ENCODE peak calls at places on chromosomes 16 and 17, in eight cellular contexts. One of them, this sample, is unnamed.

GRCh38 chr16:3637371-3637923 is 17.0 kb upstream of the DNASE1 start:
- DNase-seq in C1 segment of cervical spinal cord: no peak
- DNase-seq in activated CD4-positive, alpha-beta T cell treated with anti-CD3 and anti-CD28 coated beads for 24 hours: no peak
- DNase-seq in GM23338: peak; percentile 53
- DNase-seq in HAP-1: no peak
- DNase-seq in glomerular endothelial cell: no peak
- DNase-seq in putamen: no peak
- DNase-seq in ureter: no peak
- DNase-seq in this sample: no peak

GRCh38 chr16:8945626-8946296 is 17.9 kb downstream of the USP7 start:
- DNase-seq in glomerular endothelial cell: no peak
- DNase-seq in putamen: no peak
- DNase-seq in C1 segment of cervical spinal cord: no peak
- DNase-seq in HAP-1: peak; percentile 56
- DNase-seq in GM23338: no peak
- DNase-seq in ureter: no peak
- DNase-seq in activated CD4-positive, alpha-beta T cell treated with anti-CD3 and anti-CD28 coated beads for 24 hours: no peak
- DNase-seq in this sample: no peak

GRCh38 chr16:48231675-48232214 is 12.4 kb upstream of the LONP2 start:
- DNase-seq in ureter: no peak
- DNase-seq in putamen: no peak
- DNase-seq in activated CD4-positive, alpha-beta T cell treated with anti-CD3 and anti-CD28 coated beads for 24 hours: peak; percentile 16
- DNase-seq in C1 segment of cervical spinal cord: no peak
- DNase-seq in GM23338: peak; percentile 78
- DNase-seq in glomerular endothelial cell: no peak
- DNase-seq in HAP-1: peak; percentile 59
- DNase-seq in this sample: no peak

GRCh38 chr16:82459580-82460256 is 167.1 kb upstream of the CDH13 start:
- DNase-seq in ureter: no peak
- DNase-seq in glomerular endothelial cell: no peak
- DNase-seq in HAP-1: no peak
- DNase-seq in GM23338: no peak
- DNase-seq in activated CD4-positive, alpha-beta T cell treated with anti-CD3 and anti-CD28 coated beads for 24 hours: no peak
- DNase-seq in putamen: no peak
- DNase-seq in C1 segment of cervical spinal cord: no peak
- DNase-seq in this sample: no peak

GRCh38 chr16:87854053-87854906 is 15.0 kb downstream of the SLC7A5 start:
- DNase-seq in glomerular endothelial cell: no peak
- DNase-seq in ureter: no peak
- DNase-seq in putamen: no peak
- DNase-seq in activated CD4-positive, alpha-beta T cell treated with anti-CD3 and anti-CD28 coated beads for 24 hours: no peak
- DNase-seq in C1 segment of cervical spinal cord: no peak
- DNase-seq in HAP-1: peak; percentile 58
- DNase-seq in GM23338: no peak
- DNase-seq in this sample: no peak

GRCh38 chr17:34367486-34368270 is 4.6 kb upstream of the CCL1 start:
- DNase-seq in GM23338: no peak
- DNase-seq in HAP-1: no peak
- DNase-seq in C1 segment of cervical spinal cord: no peak
- DNase-seq in ureter: no peak
- DNase-seq in activated CD4-positive, alpha-beta T cell treated with anti-CD3 and anti-CD28 coated beads for 24 hours: no peak
- DNase-seq in glomerular endothelial cell: no peak
- DNase-seq in putamen: no peak
- DNase-seq in this sample: no peak

GRCh38 chr17:27807567-27808470 is 7.5 kb upstream of the NOS2 start:
- DNase-seq in ureter: no peak
- DNase-seq in putamen: no peak
- DNase-seq in HAP-1: no peak
- DNase-seq in activated CD4-positive, alpha-beta T cell treated with anti-CD3 and anti-CD28 coated beads for 24 hours: peak; percentile 31
- DNase-seq in glomerular endothelial cell: no peak
- DNase-seq in GM23338: no peak
- DNase-seq in C1 segment of cervical spinal cord: no peak
- DNase-seq in this sample: no peak

GRCh38 chr17:55456307-55457240 is 34.9 kb upstream of the MMD start:
- DNase-seq in HAP-1: no peak
- DNase-seq in C1 segment of cervical spinal cord: no peak
- DNase-seq in putamen: no peak
- DNase-seq in glomerular endothelial cell: no peak
- DNase-seq in GM23338: no peak
- DNase-seq in activated CD4-positive, alpha-beta T cell treated with anti-CD3 and anti-CD28 coated beads for 24 hours: no peak
- DNase-seq in ureter: no peak
- DNase-seq in this sample: no peak

GRCh38 chr17:62652251-62653001 is 25.0 kb downstream of the MRC2 start:
- DNase-seq in HAP-1: peak; percentile 38
- DNase-seq in glomerular endothelial cell: no peak
- DNase-seq in C1 segment of cervical spinal cord: peak; percentile 30
- DNase-seq in GM23338: peak; percentile 64
- DNase-seq in putamen: no peak
- DNase-seq in activated CD4-positive, alpha-beta T cell treated with anti-CD3 and anti-CD28 coated beads for 24 hours: peak; percentile 6
- DNase-seq in ureter: peak; percentile 71
- DNase-seq in this sample: no peak

GRCh38 chr17:41464682-41465081 is 2.5 kb downstream of the KRT32 start:
- DNase-seq in glomerular endothelial cell: no peak
- DNase-seq in activated CD4-positive, alpha-beta T cell treated with anti-CD3 and anti-CD28 coated beads for 24 hours: no peak
- DNase-seq in putamen: no peak
- DNase-seq in ureter: peak; percentile 60
- DNase-seq in C1 segment of cervical spinal cord: no peak
- DNase-seq in GM23338: no peak
- DNase-seq in HAP-1: no peak
- DNase-seq in this sample: peak; percentile 10

GRCh38 chr16:48498761-48499600 is 111.0 kb downstream of the N4BP1 start:
- DNase-seq in HAP-1: no peak
- DNase-seq in GM23338: peak; percentile 35
- DNase-seq in ureter: peak; percentile 78
- DNase-seq in activated CD4-positive, alpha-beta T cell treated with anti-CD3 and anti-CD28 coated beads for 24 hours: no peak
- DNase-seq in C1 segment of cervical spinal cord: no peak
- DNase-seq in putamen: no peak
- DNase-seq in glomerular endothelial cell: no peak
- DNase-seq in this sample: no peak

GRCh38 chr17:81792675-81793615 is 11.0 kb upstream of the GCGR start:
- DNase-seq in putamen: no peak
- DNase-seq in ureter: no peak
- DNase-seq in GM23338: no peak
- DNase-seq in HAP-1: no peak
- DNase-seq in C1 segment of cervical spinal cord: no peak
- DNase-seq in activated CD4-positive, alpha-beta T cell treated with anti-CD3 and anti-CD28 coated beads for 24 hours: no peak
- DNase-seq in glomerular endothelial cell: no peak
- DNase-seq in this sample: no peak

GRCh38 chr17:5789443-5789842 is 205.1 kb upstream of the NLRP1 start:
- DNase-seq in glomerular endothelial cell: no peak
- DNase-seq in GM23338: no peak
- DNase-seq in putamen: no peak
- DNase-seq in activated CD4-positive, alpha-beta T cell treated with anti-CD3 and anti-CD28 coated beads for 24 hours: no peak
- DNase-seq in C1 segment of cervical spinal cord: no peak
- DNase-seq in HAP-1: no peak
- DNase-seq in ureter: no peak
- DNase-seq in this sample: no peak

GRCh38 chr17:64123114-64123513 is 6.8 kb downstream of the ERN1 start:
- DNase-seq in ureter: no peak
- DNase-seq in HAP-1: no peak
- DNase-seq in glomerular endothelial cell: no peak
- DNase-seq in putamen: no peak
- DNase-seq in GM23338: no peak
- DNase-seq in C1 segment of cervical spinal cord: no peak
- DNase-seq in activated CD4-positive, alpha-beta T cell treated with anti-CD3 and anti-CD28 coated beads for 24 hours: no peak
- DNase-seq in this sample: no peak

GRCh38 chr17:49862781-49863331 is 15.0 kb upstream of the TAC4 start:
- DNase-seq in ureter: no peak
- DNase-seq in GM23338: peak; percentile 40
- DNase-seq in glomerular endothelial cell: no peak
- DNase-seq in putamen: no peak
- DNase-seq in HAP-1: no peak
- DNase-seq in activated CD4-positive, alpha-beta T cell treated with anti-CD3 and anti-CD28 coated beads for 24 hours: no peak
- DNase-seq in C1 segment of cervical spinal cord: no peak
- DNase-seq in this sample: no peak

GRCh38 chr16:55297062-55297909 is 26.7 kb upstream of the IRX6 start:
- DNase-seq in putamen: no peak
- DNase-seq in C1 segment of cervical spinal cord: no peak
- DNase-seq in glomerular endothelial cell: no peak
- DNase-seq in GM23338: peak; percentile 27
- DNase-seq in activated CD4-positive, alpha-beta T cell treated with anti-CD3 and anti-CD28 coated beads for 24 hours: no peak
- DNase-seq in HAP-1: no peak
- DNase-seq in ureter: no peak
- DNase-seq in this sample: no peak

GRCh38 chr16:22198547-22199293 is 7.4 kb upstream of the EEF2K start:
- DNase-seq in GM23338: no peak
- DNase-seq in putamen: no peak
- DNase-seq in glomerular endothelial cell: no peak
- DNase-seq in C1 segment of cervical spinal cord: no peak
- DNase-seq in HAP-1: no peak
- DNase-seq in ureter: no peak
- DNase-seq in activated CD4-positive, alpha-beta T cell treated with anti-CD3 and anti-CD28 coated beads for 24 hours: no peak
- DNase-seq in this sample: no peak

GRCh38 chr16:17230932-17231581 is 239.7 kb downstream of the XYLT1 start:
- DNase-seq in HAP-1: no peak
- DNase-seq in activated CD4-positive, alpha-beta T cell treated with anti-CD3 and anti-CD28 coated beads for 24 hours: no peak
- DNase-seq in C1 segment of cervical spinal cord: no peak
- DNase-seq in putamen: no peak
- DNase-seq in ureter: no peak
- DNase-seq in GM23338: no peak
- DNase-seq in glomerular endothelial cell: no peak
- DNase-seq in this sample: no peak

GRCh38 chr16:23374721-23375120 is 72.6 kb downstream of the SCNN1B start:
- DNase-seq in GM23338: no peak
- DNase-seq in activated CD4-positive, alpha-beta T cell treated with anti-CD3 and anti-CD28 coated beads for 24 hours: no peak
- DNase-seq in putamen: no peak
- DNase-seq in ureter: no peak
- DNase-seq in C1 segment of cervical spinal cord: no peak
- DNase-seq in glomerular endothelial cell: no peak
- DNase-seq in HAP-1: no peak
- DNase-seq in this sample: no peak

GRCh38 chr17:13827118-13827517 is 225.4 kb upstream of the HS3ST3A1 start:
- DNase-seq in activated CD4-positive, alpha-beta T cell treated with anti-CD3 and anti-CD28 coated beads for 24 hours: no peak
- DNase-seq in putamen: no peak
- DNase-seq in HAP-1: no peak
- DNase-seq in GM23338: no peak
- DNase-seq in glomerular endothelial cell: no peak
- DNase-seq in ureter: no peak
- DNase-seq in C1 segment of cervical spinal cord: no peak
- DNase-seq in this sample: no peak

GRCh38 chr16:86609115-86609514 is 30.8 kb downstream of the FOXL1 start:
- DNase-seq in GM23338: no peak
- DNase-seq in putamen: no peak
- DNase-seq in glomerular endothelial cell: no peak
- DNase-seq in HAP-1: no peak
- DNase-seq in C1 segment of cervical spinal cord: no peak
- DNase-seq in activated CD4-positive, alpha-beta T cell treated with anti-CD3 and anti-CD28 coated beads for 24 hours: no peak
- DNase-seq in ureter: no peak
- DNase-seq in this sample: no peak

GRCh38 chr16:54236761-54237160 is 49.8 kb downstream of the IRX3 start:
- DNase-seq in ureter: no peak
- DNase-seq in putamen: no peak
- DNase-seq in glomerular endothelial cell: no peak
- DNase-seq in activated CD4-positive, alpha-beta T cell treated with anti-CD3 and anti-CD28 coated beads for 24 hours: no peak
- DNase-seq in C1 segment of cervical spinal cord: no peak
- DNase-seq in GM23338: no peak
- DNase-seq in HAP-1: no peak
- DNase-seq in this sample: no peak

GRCh38 chr16:49524578-49525315 is 151.1 kb downstream of the C16orf78 start:
- DNase-seq in GM23338: no peak
- DNase-seq in glomerular endothelial cell: no peak
- DNase-seq in HAP-1: no peak
- DNase-seq in activated CD4-positive, alpha-beta T cell treated with anti-CD3 and anti-CD28 coated beads for 24 hours: no peak
- DNase-seq in C1 segment of cervical spinal cord: no peak
- DNase-seq in ureter: no peak
- DNase-seq in putamen: no peak
- DNase-seq in this sample: no peak

GRCh38 chr17:17922198-17922901 is 49.9 kb downstream of the TOM1L2 start:
- DNase-seq in HAP-1: no peak
- DNase-seq in putamen: no peak
- DNase-seq in activated CD4-positive, alpha-beta T cell treated with anti-CD3 and anti-CD28 coated beads for 24 hours: no peak
- DNase-seq in C1 segment of cervical spinal cord: no peak
- DNase-seq in ureter: no peak
- DNase-seq in GM23338: peak; percentile 29
- DNase-seq in glomerular endothelial cell: no peak
- DNase-seq in this sample: no peak

GRCh38 chr17:29929544-29930398 is at the start of gene SSH2:
- DNase-seq in activated CD4-positive, alpha-beta T cell treated with anti-CD3 and anti-CD28 coated beads for 24 hours: peak; percentile 83
- DNase-seq in C1 segment of cervical spinal cord: peak; percentile 84
- DNase-seq in GM23338: peak; percentile 92
- DNase-seq in ureter: peak; percentile 87
- DNase-seq in glomerular endothelial cell: no peak
- DNase-seq in HAP-1: peak; percentile 94
- DNase-seq in putamen: peak; percentile 89
- DNase-seq in this sample: peak; percentile 36

GRCh38 chr16:55370762-55371482 is 46.9 kb downstream of the IRX6 start:
- DNase-seq in activated CD4-positive, alpha-beta T cell treated with anti-CD3 and anti-CD28 coated beads for 24 hours: no peak
- DNase-seq in putamen: peak; percentile 56
- DNase-seq in ureter: peak; percentile 73
- DNase-seq in HAP-1: peak; percentile 79
- DNase-seq in GM23338: peak; percentile 84
- DNase-seq in C1 segment of cervical spinal cord: peak; percentile 58
- DNase-seq in glomerular endothelial cell: no peak
- DNase-seq in this sample: no peak

GRCh38 chr16:57507414-57508083 is 21.3 kb upstream of the DOK4 start:
- DNase-seq in HAP-1: no peak
- DNase-seq in putamen: no peak
- DNase-seq in C1 segment of cervical spinal cord: no peak
- DNase-seq in ureter: no peak
- DNase-seq in glomerular endothelial cell: no peak
- DNase-seq in activated CD4-positive, alpha-beta T cell treated with anti-CD3 and anti-CD28 coated beads for 24 hours: no peak
- DNase-seq in GM23338: peak; percentile 36
- DNase-seq in this sample: no peak

GRCh38 chr16:79298476-79299153 is 301.9 kb downstream of the MAF start:
- DNase-seq in ureter: no peak
- DNase-seq in activated CD4-positive, alpha-beta T cell treated with anti-CD3 and anti-CD28 coated beads for 24 hours: no peak
- DNase-seq in C1 segment of cervical spinal cord: no peak
- DNase-seq in putamen: no peak
- DNase-seq in HAP-1: no peak
- DNase-seq in glomerular endothelial cell: no peak
- DNase-seq in GM23338: no peak
- DNase-seq in this sample: no peak

GRCh38 chr16:187330-187729 is 7.1 kb downstream of the HBQ1 start:
- DNase-seq in glomerular endothelial cell: no peak
- DNase-seq in activated CD4-positive, alpha-beta T cell treated with anti-CD3 and anti-CD28 coated beads for 24 hours: no peak
- DNase-seq in GM23338: no peak
- DNase-seq in ureter: no peak
- DNase-seq in putamen: no peak
- DNase-seq in HAP-1: no peak
- DNase-seq in C1 segment of cervical spinal cord: no peak
- DNase-seq in this sample: no peak

GRCh38 chr16:51035110-51035498 is 116.0 kb downstream of the SALL1 start:
- DNase-seq in ureter: no peak
- DNase-seq in activated CD4-positive, alpha-beta T cell treated with anti-CD3 and anti-CD28 coated beads for 24 hours: no peak
- DNase-seq in glomerular endothelial cell: no peak
- DNase-seq in GM23338: peak; percentile 10
- DNase-seq in putamen: no peak
- DNase-seq in HAP-1: peak; percentile 63
- DNase-seq in C1 segment of cervical spinal cord: no peak
- DNase-seq in this sample: no peak

GRCh38 chr17:19686400-19687090 is 29.8 kb downstream of the SLC47A2 start:
- DNase-seq in activated CD4-positive, alpha-beta T cell treated with anti-CD3 and anti-CD28 coated beads for 24 hours: no peak
- DNase-seq in glomerular endothelial cell: no peak
- DNase-seq in putamen: no peak
- DNase-seq in C1 segment of cervical spinal cord: no peak
- DNase-seq in HAP-1: no peak
- DNase-seq in ureter: no peak
- DNase-seq in GM23338: no peak
- DNase-seq in this sample: no peak

GRCh38 chr17:71709974-71710373 is 410.8 kb upstream of the SOX9 start:
- DNase-seq in GM23338: peak; percentile 1
- DNase-seq in glomerular endothelial cell: no peak
- DNase-seq in C1 segment of cervical spinal cord: no peak
- DNase-seq in ureter: no peak
- DNase-seq in HAP-1: no peak
- DNase-seq in putamen: no peak
- DNase-seq in activated CD4-positive, alpha-beta T cell treated with anti-CD3 and anti-CD28 coated beads for 24 hours: no peak
- DNase-seq in this sample: no peak

GRCh38 chr17:27956601-27957445 is 63.7 kb upstream of the LYRM9 start:
- DNase-seq in GM23338: peak; percentile 46
- DNase-seq in ureter: no peak
- DNase-seq in HAP-1: no peak
- DNase-seq in glomerular endothelial cell: no peak
- DNase-seq in activated CD4-positive, alpha-beta T cell treated with anti-CD3 and anti-CD28 coated beads for 24 hours: no peak
- DNase-seq in putamen: no peak
- DNase-seq in C1 segment of cervical spinal cord: no peak
- DNase-seq in this sample: no peak

GRCh38 chr17:13995856-13996635 is 73.3 kb upstream of the COX10 start:
- DNase-seq in C1 segment of cervical spinal cord: no peak
- DNase-seq in putamen: no peak
- DNase-seq in HAP-1: no peak
- DNase-seq in GM23338: no peak
- DNase-seq in activated CD4-positive, alpha-beta T cell treated with anti-CD3 and anti-CD28 coated beads for 24 hours: no peak
- DNase-seq in glomerular endothelial cell: no peak
- DNase-seq in ureter: no peak
- DNase-seq in this sample: no peak